ENCODE peak calls at places on chromosome 17, in four cellular contexts. T is ascending aorta; X is iris pigment epithelial cell; H is activated CD4-positive, alpha-beta memory T cell treated with anti-CD3 and anti-CD28 coated beads for 36 hours. L is an unnamed sample.

GRCh38 chr17:39084558-39084957 is 66.9 kb downstream of the PLXDC1 start:
- DNase-seq in T (no peak), X (no peak), H (no peak), L (no peak)

GRCh38 chr17:17059301-17059890 is 17.1 kb downstream of the MPRIP start:
- DNase-seq in T (peak), X (no peak), H (no peak), L (no peak)

GRCh38 chr17:80125656-80126448 is 21.1 kb downstream of the EIF4A3 start:
- DNase-seq in H (no peak), T (no peak), X (peak), L (no peak)

GRCh38 chr17:82696916-82697807 is 1.3 kb downstream of the RAB40B start:
- DNase-seq in T (no peak), X (peak), H (peak), L (no peak)

GRCh38 chr17:83012873-83013778 is 66.3 kb upstream of the METRNL start:
- DNase-seq in H (no peak), T (no peak), X (peak), L (no peak)

GRCh38 chr17:18111330-18111971 is 2.9 kb downstream of the MYO15A start:
- DNase-seq in T (no peak), H (no peak), X (no peak), L (no peak)

GRCh38 chr17:39235555-39236221 is 9.9 kb upstream of the STAC2 start:
- DNase-seq in X (peak), H (peak), T (peak), L (peak)

GRCh38 chr17:27756467-27757371 is 43.6 kb downstream of the NOS2 start:
- DNase-seq in T (no peak), H (peak), X (peak), L (peak)

GRCh38 chr17:72421128-72422092 is 300.6 kb downstream of the SOX9 start:
- DNase-seq in H (peak), X (peak), T (no peak), L (no peak)

GRCh38 chr17:34616148-34616547 is 36.8 kb downstream of the TMEM132E start:
- DNase-seq in T (no peak), H (no peak), X (no peak), L (no peak)

GRCh38 chr17:76997981-76998531 is 129.9 kb downstream of the MGAT5B start:
- DNase-seq in H (peak), T (no peak), X (no peak), L (peak)

GRCh38 chr17:1275962-1276736 is 3.3 kb upstream of the TRARG1 start:
- DNase-seq in X (peak), H (peak), T (peak), L (peak)

GRCh38 chr17:79544142-79544914 is 66.5 kb downstream of the RBFOX3 start:
- DNase-seq in X (no peak), H (no peak), T (no peak), L (no peak)

GRCh38 chr17:10144976-10145375 is 53.4 kb downstream of the GAS7 start:
- DNase-seq in T (no peak), H (no peak), X (no peak), L (no peak)

GRCh38 chr17:8875957-8876356 is 8.5 kb upstream of the PIK3R6 start:
- DNase-seq in X (peak), H (no peak), T (no peak), L (no peak)

GRCh38 chr17:40564195-40564882 is 933 bp downstream of the CCR7 start:
- DNase-seq in T (no peak), X (no peak), H (peak), L (peak)

GRCh38 chr17:28293994-28294393 is 25.0 kb upstream of the TMEM97 start:
- DNase-seq in H (no peak), T (no peak), X (no peak), L (no peak)

GRCh38 chr17:29614345-29615047 is 8.2 kb downstream of the CORO6 start:
- DNase-seq in X (no peak), T (no peak), H (no peak), L (no peak)

GRCh38 chr17:60231234-60231633 is 81.5 kb downstream of the CA4 start:
- DNase-seq in X (peak), H (no peak), T (no peak), L (no peak)

GRCh38 chr17:31674305-31674704 is 184.7 kb downstream of the COPRS start:
- DNase-seq in X (peak), H (no peak), T (no peak), L (no peak)

GRCh38 chr17:8304181-8304910 is 5.7 kb upstream of the ARHGEF15 start:
- DNase-seq in H (no peak), X (no peak), T (no peak), L (no peak)

GRCh38 chr17:32794533-32795246 is 82.2 kb downstream of the MYO1D start:
- DNase-seq in T (no peak), H (no peak), X (no peak), L (no peak)

GRCh38 chr17:49958723-49959122 is 10.3 kb upstream of the DLX4 start:
- DNase-seq in T (no peak), X (no peak), H (no peak), L (no peak)

GRCh38 chr17:69761767-69762321 is 313.2 kb upstream of the KCNJ16 start:
- DNase-seq in H (no peak), T (no peak), X (peak), L (no peak)

GRCh38 chr17:15436399-15437369 is 30.7 kb downstream of the CDRT4 start:
- DNase-seq in X (peak), T (no peak), H (peak), L (peak)

GRCh38 chr17:64240261-64240740 is 22.8 kb downstream of the TEX2 start:
- DNase-seq in H (no peak), T (no peak), X (peak), L (no peak)

GRCh38 chr17:11506635-11507034 is 91.6 kb upstream of the DNAH9 start:
- DNase-seq in T (no peak), X (peak), H (peak), L (no peak)

GRCh38 chr17:42548070-42548837 is 4.5 kb upstream of the HSD17B1 start:
- DNase-seq in T (no peak), X (peak), H (peak), L (peak)

GRCh38 chr17:40290629-40291296 is 3.1 kb downstream of the CDC6 start:
- DNase-seq in H (peak), T (no peak), X (peak), L (no peak)

GRCh38 chr17:63997341-63998048 is 656 bp upstream of the PRR29 start:
- DNase-seq in X (no peak), T (peak), H (no peak), L (no peak)

GRCh38 chr17:72730091-72730490 is 362.4 kb downstream of the SLC39A11 start:
- DNase-seq in T (no peak), X (peak), H (no peak), L (no peak)

GRCh38 chr17:15124746-15125145 is 140.4 kb downstream of the PMP22 start:
- DNase-seq in H (no peak), X (no peak), T (no peak), L (no peak)

GRCh38 chr17:61658183-61658582 is 67.2 kb upstream of the NACA2 start:
- DNase-seq in T (no peak), X (no peak), H (no peak), L (no peak)

GRCh38 chr17:78428842-78429617 is 50.6 kb downstream of the PGS1 start:
- DNase-seq in H (no peak), T (no peak), X (no peak), L (no peak)

GRCh38 chr17:73424571-73424970 is 112.8 kb upstream of the CDC42EP4 start:
- DNase-seq in T (no peak), H (no peak), X (no peak), L (no peak)

GRCh38 chr17:4818276-4818675 is 11.3 kb downstream of the PLD2 start:
- DNase-seq in X (no peak), T (no peak), H (no peak), L (no peak)

GRCh38 chr17:22484826-22485225 is 792.5 kb downstream of the KCNJ18 start:
- DNase-seq in X (no peak), T (no peak), H (no peak), L (no peak)

GRCh38 chr17:7851438-7852261 is 3.2 kb upstream of the TMEM88 start:
- DNase-seq in T (peak), H (peak), X (peak), L (peak)

GRCh38 chr17:73066148-73066884 is 26.2 kb downstream of the SLC39A11 start:
- DNase-seq in T (no peak), H (no peak), X (peak), L (no peak)

L was measured in immature natural killer cell.